ENCODE peak calls at places on chromosome 9, in nine cellular contexts. D is nephron progenitor cell; G is LNCaP clone FGC; A is heart left ventricle; Q is endothelial cell; J is cardiac fibroblast; M is CD8-positive, alpha-beta T cell; W is lower lobe of right lung; O is WTC11. N is an unnamed sample.
A peak's percentile ranks its signal among the peaks of the same experiment; 100 is the strongest.

GRCh38 chr9:70540016-70540415 is 125.6 kb upstream of the KLF9 start:
- DNase-seq in D (no peak), G (no peak), A (no peak), Q (no peak), J (no peak), M (no peak), W (no peak), O (no peak), N (no peak)

GRCh38 chr9:110141118-110141797 is 66.7 kb downstream of the C9orf152 start:
- DNase-seq in D (no peak), G (no peak), A (peak; percentile 48), Q (no peak), J (peak; percentile 93), M (no peak), W (no peak), O (no peak), N (no peak)

GRCh38 chr9:82923410-82924242 is 139.3 kb downstream of the RASEF start:
- DNase-seq in D (peak; percentile 45), G (no peak), A (no peak), Q (no peak), J (no peak), M (no peak), W (no peak), O (no peak), N (no peak)

GRCh38 chr9:7780261-7780988 is 19.2 kb downstream of the DMAC1 start:
- DNase-seq in D (no peak), G (no peak), A (no peak), Q (no peak), J (peak; percentile 9), M (no peak), W (no peak), O (no peak), N (no peak)

GRCh38 chr9:129669946-129670345 is 4.5 kb downstream of the PRRX2 start:
- DNase-seq in D (no peak), G (no peak), A (no peak), Q (no peak), J (no peak), M (no peak), W (no peak), O (no peak), N (no peak)

GRCh38 chr9:90988318-90988717 is 186.7 kb downstream of the SYK start:
- DNase-seq in D (no peak), G (no peak), A (no peak), Q (no peak), J (no peak), M (no peak), W (no peak), O (no peak), N (no peak)

GRCh38 chr9:131254107-131254491 is 22.2 kb downstream of the FAM78A start:
- DNase-seq in D (no peak), G (no peak), A (peak; percentile 70), Q (no peak), J (no peak), M (no peak), W (peak; percentile 71), O (no peak), N (no peak)

GRCh38 chr9:111730937-111731567 is 63.7 kb downstream of the SHOC1 start:
- DNase-seq in D (no peak), G (no peak), A (no peak), Q (no peak), J (peak; percentile 93), M (no peak), W (no peak), O (no peak), N (no peak)

GRCh38 chr9:110971234-110971633 is 67.0 kb downstream of the LPAR1 start:
- DNase-seq in D (no peak), G (no peak), A (no peak), Q (no peak), J (no peak), M (no peak), W (no peak), O (no peak), N (no peak)

GRCh38 chr9:134962998-134963364 is 45.3 kb upstream of the FCN1 start:
- DNase-seq in D (no peak), G (no peak), A (no peak), Q (no peak), J (no peak), M (no peak), W (peak; percentile 38), O (no peak), N (no peak)

GRCh38 chr9:27787941-27788340 is 214.7 kb upstream of the C9orf72 start:
- DNase-seq in D (no peak), G (no peak), A (no peak), Q (no peak), J (no peak), M (no peak), W (no peak), O (peak; percentile 26), N (no peak)

GRCh38 chr9:95822583-95823431 is 52.7 kb upstream of the ERCC6L2 start:
- DNase-seq in D (no peak), G (no peak), A (no peak), Q (no peak), J (peak; percentile 82), M (no peak), W (no peak), O (no peak), N (no peak)

GRCh38 chr9:36597412-36598178 is 24.9 kb downstream of the MELK start:
- DNase-seq in D (no peak), G (no peak), A (no peak), Q (peak; percentile 9), J (peak; percentile 82), M (no peak), W (no peak), O (no peak), N (no peak)

GRCh38 chr9:99296375-99296951 is 74.4 kb downstream of the SEC61B start:
- DNase-seq in D (no peak), G (no peak), A (peak; percentile 27), Q (no peak), J (peak; percentile 12), M (peak; percentile 4), W (no peak), O (no peak), N (no peak)

GRCh38 chr9:99300603-99301002 is 78.5 kb downstream of the SEC61B start:
- DNase-seq in D (no peak), G (no peak), A (no peak), Q (no peak), J (no peak), M (no peak), W (no peak), O (no peak), N (no peak)

GRCh38 chr9:99298660-99299059 is 76.6 kb downstream of the SEC61B start:
- DNase-seq in D (no peak), G (no peak), A (no peak), Q (no peak), J (no peak), M (no peak), W (no peak), O (no peak), N (no peak)

GRCh38 chr9:99300103-99300439 is 78.0 kb downstream of the SEC61B start:
- DNase-seq in D (no peak), G (no peak), A (no peak), Q (no peak), J (no peak), M (no peak), W (no peak), O (no peak), N (no peak)

DNA sequence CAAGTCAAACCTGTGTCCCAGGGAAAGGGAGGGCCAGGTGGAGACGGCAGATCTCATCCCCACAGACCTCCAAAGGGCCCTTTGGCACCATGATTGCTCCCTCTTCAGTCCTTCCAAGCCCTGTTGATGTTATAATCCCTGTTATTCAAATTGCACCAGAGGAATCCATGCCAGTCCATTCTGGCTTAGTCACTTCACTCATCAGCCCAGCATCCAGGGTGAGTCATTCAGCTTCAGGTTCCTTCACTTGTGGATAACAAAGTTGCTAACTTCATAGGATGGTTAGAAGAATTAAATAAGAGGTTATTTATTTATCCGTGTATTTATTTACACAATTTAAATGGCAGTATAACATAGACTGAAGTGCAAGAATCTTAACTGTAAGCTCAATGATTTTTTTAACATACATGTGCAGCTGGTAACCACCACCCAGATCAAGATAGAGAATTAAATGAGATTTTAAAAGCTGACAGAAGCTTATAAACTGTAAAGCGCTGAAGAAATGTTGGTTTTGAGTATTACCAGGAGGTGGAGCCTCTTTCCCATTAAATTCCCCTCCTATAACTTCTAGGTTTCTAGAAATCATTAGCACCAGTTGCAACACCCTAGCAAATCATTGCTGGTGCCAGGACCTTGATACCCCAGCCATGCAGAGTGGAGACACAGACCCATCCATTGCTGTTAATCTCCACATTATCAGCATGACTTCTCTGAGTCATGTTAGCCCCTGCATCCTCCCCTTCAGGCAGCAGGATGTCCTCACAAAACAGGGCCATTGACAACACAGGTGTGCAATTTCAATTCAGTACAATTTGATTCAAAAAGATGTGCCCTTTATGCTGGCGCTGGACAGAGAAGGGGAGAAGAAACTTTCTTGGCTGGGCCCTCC is 77.4 kb downstream of the SEC61B start:
- DNase-seq in D (no peak), G (no peak), A (no peak), Q (no peak), J (peak; percentile 24), M (no peak), W (no peak), O (no peak), N (no peak)
- TF ChIP-seq CTCF in D (no peak), G (peak; percentile 42), A (peak; percentile 34), Q (no peak), J (no peak), M (no peak), W (no peak), O (no peak), N (peak; percentile 31)

DNA sequence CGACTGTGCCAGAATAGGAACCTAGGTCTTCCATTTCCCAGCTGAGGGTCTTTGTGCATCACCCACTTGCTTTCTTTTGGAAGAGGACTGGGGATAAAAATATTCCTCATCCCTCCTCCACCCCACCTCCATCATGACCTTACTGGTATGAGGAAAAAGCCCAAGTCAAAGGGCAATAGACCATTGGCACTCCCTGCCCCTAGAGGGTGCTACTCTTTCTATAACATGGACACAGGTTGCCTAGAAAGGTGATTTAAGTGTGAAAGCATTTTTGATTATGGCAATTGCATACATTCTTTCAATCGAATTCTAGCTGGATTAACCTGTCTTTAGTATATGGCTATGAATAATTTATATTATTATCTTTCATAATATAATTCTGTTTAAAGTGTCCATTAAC is 22.8 kb upstream of the ZNF618 start:
- DNase-seq in D (no peak), G (no peak), A (no peak), Q (no peak), J (peak; percentile 7), M (no peak), W (no peak), O (peak; percentile 36), N (no peak)
- TF ChIP-seq CTCF in D (no peak), G (peak; percentile 80), A (peak; percentile 23), Q (no peak), J (peak; percentile 52), M (no peak), W (peak; percentile 47), O (peak; percentile 13), N (peak; percentile 54)

GRCh38 chr9:121440265-121440664 is 59.4 kb downstream of the GGTA1 start:
- DNase-seq in D (no peak), G (no peak), A (no peak), Q (no peak), J (peak; percentile 45), M (no peak), W (no peak), O (no peak), N (no peak)
- TF ChIP-seq CTCF in D (peak; percentile 9), G (peak; percentile 37), A (peak; percentile 50), Q (no peak), J (peak; percentile 37), M (no peak), W (no peak), O (no peak), N (peak; percentile 36)

DNA sequence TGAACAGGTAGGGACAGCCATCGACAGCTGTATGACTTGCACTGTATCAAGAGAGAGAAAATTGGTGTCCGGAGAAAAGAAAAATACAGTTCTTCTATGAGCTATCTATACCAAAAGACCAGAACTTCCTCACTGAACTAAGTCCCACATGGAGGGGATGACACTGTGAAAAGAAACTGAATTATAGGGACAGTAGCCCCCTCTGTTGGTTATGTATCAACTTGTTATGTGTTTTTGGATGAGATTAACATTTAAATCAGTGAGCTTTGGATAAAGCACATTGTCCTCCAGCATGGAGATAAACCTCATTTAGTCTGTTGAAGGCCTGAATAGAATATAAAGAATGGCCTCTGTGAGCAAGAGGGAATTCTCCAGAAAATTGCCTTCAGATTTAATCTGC is 176.6 kb upstream of the SH3GL2 start:
- DNase-seq in D (no peak), G (no peak), A (no peak), Q (peak; percentile 11), J (peak; percentile 38), M (no peak), W (no peak), O (no peak), N (no peak)
- TF ChIP-seq CTCF in D (peak; percentile 13), G (no peak), A (no peak), Q (peak; percentile 41), J (peak; percentile 11), M (no peak), W (no peak), O (no peak), N (peak; percentile 11)

N was measured in progenitor cell of endocrine pancreas.